ENCODE peak calls at places on chromosomes 13 and 19, in four cellular contexts. R is GM12878, A is K562, D is HL-60. F is an unnamed sample.

GRCh38 chr13:51832471-51833152 is 12.4 kb downstream of the TMEM272 start:
- DNase-seq in R (no peak), A (no peak), D (peak; percentile 42), F (peak; percentile 26)

GRCh38 chr19:36973021-36973843 is 57.1 kb downstream of the ZNF568 start:
- DNase-seq in R (peak; percentile 17), A (peak; percentile 20), D (peak; percentile 5), F (peak; percentile 79)

GRCh38 chr19:8403098-8403819 is 9.8 kb upstream of the MARCHF2 start:
- DNase-seq in R (no peak), A (no peak), D (no peak), F (no peak)

GRCh38 chr19:4352701-4353121 is 9.3 kb downstream of the MPND start:
- DNase-seq in R (no peak), A (peak; percentile 74), D (no peak), F (no peak)

GRCh38 chr13:39329182-39329639 is 273.8 kb downstream of the LHFPL6 start:
- DNase-seq in R (no peak), A (no peak), D (no peak), F (no peak)

GRCh38 chr13:61255035-61255796 is 160.4 kb downstream of the PCDH20 start:
- DNase-seq in R (no peak), A (no peak), D (no peak), F (no peak)

GRCh38 chr13:23986619-23987018 is 89.3 kb upstream of the C1QTNF9B start:
- DNase-seq in R (no peak), A (no peak), D (no peak), F (no peak)

GRCh38 chr13:99967884-99968520 is 3.6 kb downstream of the ZIC5 start:
- DNase-seq in R (no peak), A (no peak), D (no peak), F (no peak)

GRCh38 chr19:10189631-10190425 is 4.9 kb downstream of the DNMT1 start:
- DNase-seq in R (no peak), A (no peak), D (no peak), F (no peak)

GRCh38 chr13:29573190-29573589 is 22.3 kb downstream of the SLC7A1 start:
- DNase-seq in R (no peak), A (no peak), D (peak; percentile 50), F (peak; percentile 22)

GRCh38 chr13:112974676-112975075 is 5.7 kb downstream of the MCF2L start:
- DNase-seq in R (no peak), A (no peak), D (no peak), F (no peak)

GRCh38 chr19:32450217-32450616 is 44.6 kb downstream of the DPY19L3 start:
- DNase-seq in R (no peak), A (no peak), D (no peak), F (no peak)

GRCh38 chr19:23802290-23802689 is 43.6 kb upstream of the ZNF681 start:
- DNase-seq in R (no peak), A (no peak), D (no peak), F (no peak)

GRCh38 chr13:74039667-74040066 is 94.5 kb downstream of the KLF12 start:
- DNase-seq in R (no peak), A (no peak), D (no peak), F (no peak)

GRCh38 chr13:64924401-64924800 is 2305.7 kb downstream of the PCDH9 start:
- DNase-seq in R (no peak), A (no peak), D (no peak), F (no peak)

GRCh38 chr13:111123221-111123620 is 8.1 kb downstream of the ARHGEF7 start:
- DNase-seq in R (no peak), A (no peak), D (no peak), F (no peak)

GRCh38 chr13:43232866-43233265 is 209.5 kb downstream of the DNAJC15 start:
- DNase-seq in R (no peak), A (no peak), D (no peak), F (no peak)

GRCh38 chr19:28710278-28710677 is 502.7 kb downstream of the UQCRFS1 start:
- DNase-seq in R (peak; percentile 3), A (peak; percentile 45), D (peak; percentile 14), F (no peak)

GRCh38 chr19:53519431-53519830 is 18.5 kb upstream of the ZNF331 start:
- DNase-seq in R (no peak), A (no peak), D (no peak), F (no peak)

GRCh38 chr13:41457589-41458186 is 338 bp downstream of the RGCC start:
- DNase-seq in R (no peak), A (peak; percentile 52), D (no peak), F (peak; percentile 46)

GRCh38 chr19:39679791-39680168 is 24.1 kb downstream of the LGALS16 start:
- DNase-seq in R (no peak), A (no peak), D (no peak), F (no peak)

GRCh38 chr13:98741741-98742435 is 10.6 kb downstream of the SLC15A1 start:
- DNase-seq in R (no peak), A (no peak), D (no peak), F (no peak)

GRCh38 chr19:4811328-4812131 is 20.0 kb downstream of the TICAM1 start:
- DNase-seq in R (no peak), A (peak; percentile 72), D (peak; percentile 62), F (peak; percentile 70)

GRCh38 chr19:44764975-44765948 is 12.4 kb upstream of the CBLC start:
- DNase-seq in R (no peak), A (no peak), D (peak; percentile 72), F (no peak)
- TF ChIP-seq SPI1 in R (no peak), A (no peak), D (peak; percentile 23), F (no peak)

DNA sequence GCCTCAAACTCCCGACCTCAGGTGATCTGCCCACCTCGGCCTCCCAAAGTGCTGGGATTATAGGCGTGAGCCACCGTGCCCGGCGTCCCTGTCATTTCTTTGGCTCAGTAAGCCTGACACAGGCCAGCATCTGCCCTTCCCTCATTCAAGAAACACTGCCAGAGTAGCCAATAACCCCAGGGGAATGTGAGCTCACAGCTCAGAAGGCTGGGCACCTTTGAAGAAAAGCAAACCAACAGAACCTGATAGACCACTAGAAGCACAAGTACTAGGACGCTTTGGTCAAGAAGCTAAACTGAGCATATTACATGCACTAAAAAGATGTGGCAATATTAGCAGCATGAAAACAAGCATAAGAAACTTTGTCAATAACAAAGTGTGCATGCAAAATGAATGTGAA is 14.2 kb downstream of the SIGLEC5 start:
- DNase-seq in R (no peak), A (no peak), D (no peak), F (no peak)
- TF ChIP-seq POLR2AphosphoS5 in R (no peak), A (no peak), D (no peak), F (no peak)

DNA sequence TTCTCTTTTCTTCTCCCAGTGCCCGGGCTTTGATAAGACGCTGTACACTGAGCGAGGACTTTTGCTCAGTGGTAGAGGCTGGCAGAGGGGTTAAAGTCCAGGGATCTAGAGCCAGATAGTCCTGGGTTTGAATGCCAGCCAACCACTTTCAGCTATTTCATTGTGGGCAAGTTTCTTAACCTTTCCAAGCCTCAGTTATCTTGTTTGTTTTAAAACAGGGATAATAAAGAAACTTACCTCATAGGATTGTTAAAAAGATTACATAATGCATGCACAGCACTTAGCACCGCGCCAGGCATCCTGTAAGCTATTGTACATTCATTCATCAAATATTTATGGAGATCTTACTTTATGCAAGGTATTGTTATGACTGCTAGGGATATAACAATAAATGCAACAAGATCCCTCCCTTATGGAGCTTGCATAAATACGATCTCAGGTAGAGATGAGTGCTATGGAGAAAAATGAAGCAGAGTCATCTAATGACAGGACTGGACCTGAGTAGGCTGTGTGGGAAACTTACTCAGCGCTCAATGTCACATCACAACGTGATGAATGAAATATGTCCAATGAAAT is 70.8 kb downstream of the LNX2 start:
- DNase-seq in R (no peak), A (no peak), D (no peak), F (no peak)
- TF ChIP-seq SPI1 in R (no peak), A (no peak), D (no peak), F (no peak)

GRCh38 chr19:49889038-49889686 is 7.5 kb downstream of the IL4I1 start:
- DNase-seq in R (no peak), A (no peak), D (no peak), F (no peak)
- TF ChIP-seq POLR2AphosphoS5 in R (no peak), A (no peak), D (no peak), F (no peak)

GRCh38 chr19:45307361-45307760 is 15.3 kb downstream of the CKM start:
- DNase-seq in R (no peak), A (no peak), D (no peak), F (no peak)
- TF ChIP-seq SPI1 in R (no peak), A (no peak), D (no peak), F (no peak)

F was measured in GM12891.